ENCODE peak calls at places on chromosomes 5 and 9, in six cellular contexts. K is GM12878, H is HepG2, V is GM12891, G is K562, F is H1. C is an unnamed sample.

GRCh38 chr9:88574993-88575392 is 40.0 kb downstream of the NXNL2 start:
- DNase-seq in G (peak), F (no peak), H (no peak), K (no peak), V (no peak), C (no peak)

GRCh38 chr5:76804266-76804665 is 14.6 kb upstream of the F2RL1 start:
- DNase-seq in K (no peak), G (no peak), V (no peak), F (no peak), H (peak), C (no peak)

GRCh38 chr5:68562308-68562707 is 346.8 kb downstream of the PIK3R1 start:
- DNase-seq in H (no peak), F (no peak), K (no peak), V (no peak), G (no peak), C (no peak)

GRCh38 chr5:1515921-1516571 is 7.7 kb downstream of the LPCAT1 start:
- DNase-seq in V (no peak), K (no peak), G (no peak), F (no peak), H (peak), C (no peak)

GRCh38 chr9:33858346-33858869 is 41.4 kb downstream of the UBE2R2 start:
- DNase-seq in H (no peak), F (no peak), K (no peak), V (no peak), G (no peak), C (no peak)

GRCh38 chr5:107551088-107551487 is 119.6 kb downstream of the EFNA5 start:
- DNase-seq in K (no peak), F (no peak), H (no peak), G (no peak), V (no peak), C (no peak)

GRCh38 chr5:133049726-133050048 is 2.1 kb upstream of the HSPA4 start:
- DNase-seq in G (peak), F (no peak), K (no peak), V (no peak), H (peak), C (no peak)

GRCh38 chr9:37998881-37999311 is 70.1 kb downstream of the SHB start:
- DNase-seq in H (no peak), G (no peak), K (no peak), F (no peak), V (no peak), C (no peak)

GRCh38 chr9:126486276-126486675 is 127.5 kb upstream of the LMX1B start:
- DNase-seq in V (no peak), K (no peak), F (no peak), G (no peak), H (no peak), C (no peak)

GRCh38 chr5:180141068-180141660 is 67.8 kb downstream of the RASGEF1C start:
- DNase-seq in V (no peak), G (no peak), H (no peak), F (no peak), K (no peak), C (no peak)

GRCh38 chr5:178201927-178202235 is 2.5 kb upstream of the HNRNPAB start:
- DNase-seq in F (no peak), K (no peak), H (peak), V (no peak), G (no peak), C (no peak)

GRCh38 chr5:83721878-83722779 is 1.5 kb upstream of the HAPLN1 start:
- DNase-seq in V (peak), K (no peak), H (peak), F (peak), G (peak), C (peak)

GRCh38 chr5:125696762-125697161 is 726.4 kb upstream of the GRAMD2B start:
- DNase-seq in V (no peak), K (no peak), F (no peak), G (no peak), H (peak), C (no peak)

GRCh38 chr5:160167623-160168165 is 48.4 kb upstream of the PWWP2A start:
- DNase-seq in V (no peak), G (no peak), K (no peak), H (peak), F (no peak), C (no peak)

GRCh38 chr5:16600397-16600796 is 16.4 kb downstream of the RETREG1 start:
- DNase-seq in F (no peak), K (no peak), H (no peak), V (no peak), G (no peak), C (no peak)

GRCh38 chr9:21070171-21070571 is 7.6 kb downstream of the IFNB1 start:
- DNase-seq in K (no peak), V (no peak), F (no peak), H (no peak), G (no peak), C (no peak)

DNA sequence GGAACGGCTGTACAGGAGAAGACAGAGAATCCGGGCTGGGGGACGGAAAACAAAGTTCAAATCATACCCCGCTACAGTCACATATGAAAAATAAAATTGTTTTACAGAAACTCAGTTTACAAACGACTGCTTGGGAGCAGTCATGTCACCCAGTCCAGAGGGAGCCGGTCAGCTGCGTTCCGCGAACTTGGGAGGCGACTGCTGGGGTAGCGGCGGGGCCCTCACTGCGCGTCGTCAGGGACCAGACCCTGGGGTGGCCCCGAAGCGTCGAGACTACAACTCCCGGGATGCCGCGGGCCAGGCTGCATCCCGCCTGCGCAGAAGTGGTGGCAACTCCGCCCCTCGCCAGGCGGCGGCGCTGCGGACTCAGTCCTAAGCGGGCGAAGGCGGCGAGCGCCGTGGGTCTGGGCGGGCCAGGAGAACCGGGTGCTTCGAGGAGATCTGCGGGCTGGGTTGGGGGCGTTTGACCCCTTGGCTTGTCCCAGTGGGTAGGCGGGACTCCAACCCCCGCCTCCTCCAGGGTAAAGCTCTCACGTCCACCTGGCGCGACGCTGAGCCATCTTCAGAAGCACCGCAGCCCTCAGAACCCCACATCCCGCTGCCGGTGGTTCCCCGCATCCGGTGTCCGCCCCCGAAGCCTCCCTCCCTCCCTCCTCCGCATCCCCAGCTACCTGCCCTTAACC is 4.0 kb downstream of the SIT1 start:
- DNase-seq in F (no peak), V (peak), G (peak), K (no peak), H (peak), C (peak)
- TF ChIP-seq POLR2AphosphoS5 in F (peak), V (peak), G (no peak), K (peak), H (peak), C (peak)

GRCh38 chr5:173953528-173954090 is 35.4 kb upstream of the C5orf47 start:
- DNase-seq in K (no peak), H (peak), V (no peak), F (no peak), G (no peak), C (no peak)
- TF ChIP-seq TAF1 in K (no peak), H (no peak), V (no peak), F (no peak), G (no peak), C (no peak)

GRCh38 chr5:43312699-43313034 is 545 bp downstream of the HMGCS1 start:
- DNase-seq in V (no peak), F (no peak), G (no peak), K (no peak), H (no peak), C (no peak)

GRCh38 chr5:43313854-43314457 is 744 bp upstream of the HMGCS1 start:
- DNase-seq in K (no peak), V (no peak), G (peak), F (no peak), H (no peak), C (no peak)

GRCh38 chr5:43309657-43310056 is 3.6 kb downstream of the HMGCS1 start:
- DNase-seq in H (no peak), F (no peak), V (no peak), K (no peak), G (peak), C (no peak)

GRCh38 chr5:43313035-43313853 is at the start of gene HMGCS1:
- DNase-seq in H (peak), G (peak), V (peak), F (peak), K (peak), C (peak)

GRCh38 chr5:43312076-43312620 is 1.1 kb downstream of the HMGCS1 start:
- DNase-seq in F (no peak), H (no peak), K (no peak), V (no peak), G (no peak), C (no peak)
- TF ChIP-seq POLR2A in F (no peak), H (no peak), K (no peak), V (no peak), G (no peak), C (no peak)

DNA sequence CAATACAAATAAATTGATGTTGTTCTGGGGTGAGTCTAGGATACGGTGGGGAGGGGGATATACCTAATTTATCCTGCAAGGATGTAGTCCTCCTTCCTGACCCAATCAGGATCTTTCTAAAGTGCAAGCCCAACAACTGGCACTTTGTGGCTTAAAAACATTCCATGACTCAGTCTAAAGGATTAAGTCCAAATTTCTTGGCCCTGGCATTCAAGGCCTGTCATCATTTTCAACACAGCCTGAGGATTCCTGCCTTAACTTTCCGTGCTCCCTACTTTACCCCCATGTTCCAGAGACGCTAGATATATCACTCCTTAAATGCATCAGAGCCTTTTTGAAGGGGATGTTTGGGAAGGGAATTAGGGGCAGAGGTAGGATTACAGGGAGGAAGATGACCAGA is 1.0 kb downstream of the FAM221B start:
- DNase-seq in K (no peak), F (no peak), G (no peak), H (no peak), V (no peak), C (no peak)
- TF ChIP-seq POLR2AphosphoS5 in K (no peak), F (no peak), G (no peak), H (no peak), V (no peak), C (no peak)

GRCh38 chr9:85263288-85263687 is 478.5 kb downstream of the AGTPBP1 start:
- DNase-seq in G (no peak), H (no peak), K (no peak), V (no peak), F (no peak), C (no peak)

GRCh38 chr9:85262333-85262732 is 479.4 kb downstream of the AGTPBP1 start:
- DNase-seq in V (no peak), F (no peak), K (no peak), G (no peak), H (no peak), C (no peak)

GRCh38 chr9:85258229-85258628 is 483.5 kb downstream of the AGTPBP1 start:
- DNase-seq in V (no peak), G (no peak), K (no peak), F (no peak), H (no peak), C (no peak)

GRCh38 chr9:85260288-85260687 is 481.5 kb downstream of the AGTPBP1 start:
- DNase-seq in V (no peak), G (no peak), K (no peak), H (no peak), F (no peak), C (no peak)

DNA sequence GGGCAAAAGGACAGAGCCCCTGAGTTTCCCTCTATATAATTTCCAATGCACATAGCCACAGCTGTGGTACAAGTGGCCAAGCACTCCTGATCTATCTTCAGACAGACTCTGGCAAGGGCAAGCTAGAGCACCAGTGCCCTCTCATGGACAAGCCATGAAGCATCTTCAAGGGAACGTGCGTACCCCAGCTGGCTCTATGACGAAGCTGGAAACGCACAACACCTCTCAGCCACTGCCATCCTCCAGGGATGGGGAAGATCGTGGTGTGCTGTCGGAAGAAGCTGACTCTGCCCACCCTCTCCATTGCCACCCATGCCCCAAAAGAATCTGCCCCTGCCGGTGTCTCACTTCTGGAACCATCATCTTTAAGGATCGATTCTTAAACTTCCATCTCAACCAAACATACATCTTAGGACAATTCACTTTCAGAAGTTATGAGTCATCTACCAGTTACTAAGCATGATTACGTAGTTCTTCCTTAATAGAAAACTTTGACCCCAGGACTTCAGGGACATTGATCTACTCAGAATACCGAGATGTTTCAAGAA is 482.9 kb downstream of the AGTPBP1 start:
- DNase-seq in G (peak), K (peak), H (peak), F (peak), V (peak), C (peak)
- TF ChIP-seq TAF1 in G (no peak), K (no peak), H (no peak), F (no peak), V (no peak), C (no peak)